ENCODE peak calls at places on chromosomes 16 and 17, in five cellular contexts. J, U, X, M and L are unnamed samples.

GRCh38 chr16:64865037-64865696 is 256.7 kb downstream of the CDH11 start:
- DNase-seq in M (no peak), J (no peak), X (no peak), U (no peak), L (no peak)

GRCh38 chr17:75496005-75496404 is 19.3 kb downstream of the CASKIN2 start:
- DNase-seq in M (no peak), U (no peak), J (no peak), X (no peak), L (no peak)

GRCh38 chr16:66918803-66919568 is at the start of gene CDH16:
- DNase-seq in U (no peak), J (no peak), X (no peak), M (no peak), L (no peak)

GRCh38 chr17:75430159-75430748 is 24.8 kb upstream of the GRB2 start:
- DNase-seq in M (no peak), X (no peak), J (no peak), U (no peak), L (no peak)

GRCh38 chr17:1298616-1299015 is 19.2 kb downstream of the TRARG1 start:
- DNase-seq in M (no peak), J (peak), X (no peak), U (no peak), L (no peak)

GRCh38 chr16:3963886-3964685 is 83.6 kb upstream of the CREBBP start:
- DNase-seq in J (peak), U (no peak), M (no peak), X (no peak), L (no peak)

GRCh38 chr16:55502801-55503366 is 6.0 kb upstream of the LPCAT2 start:
- DNase-seq in J (peak), U (peak), X (peak), M (no peak), L (no peak)

GRCh38 chr16:65121870-65122723 is at the start of gene CDH11:
- DNase-seq in M (no peak), U (peak), X (peak), J (peak), L (peak)

GRCh38 chr16:88634994-88635670 is 3.2 kb upstream of the IL17C start:
- DNase-seq in U (no peak), J (no peak), M (no peak), X (no peak), L (no peak)

GRCh38 chr17:14428640-14429029 is 127.8 kb downstream of the HS3ST3B1 start:
- DNase-seq in M (no peak), J (no peak), X (no peak), U (no peak), L (no peak)

GRCh38 chr16:85444879-85445778 is 168.0 kb upstream of the GSE1 start:
- DNase-seq in X (no peak), J (no peak), U (no peak), M (no peak), L (peak)

GRCh38 chr17:53420035-53420641 is 402.6 kb upstream of the KIF2B start:
- DNase-seq in M (no peak), X (no peak), J (no peak), U (no peak), L (no peak)

GRCh38 chr17:78886954-78887353 is 16.0 kb downstream of the CEP295NL start:
- DNase-seq in M (no peak), X (no peak), U (no peak), J (no peak), L (no peak)

GRCh38 chr17:75927286-75927922 is 13.4 kb downstream of the FBF1 start:
- DNase-seq in U (no peak), X (no peak), M (no peak), J (no peak), L (no peak)

GRCh38 chr17:33039874-33040273 is 48.2 kb downstream of the SPACA3 start:
- DNase-seq in M (no peak), X (no peak), U (no peak), J (no peak), L (no peak)

GRCh38 chr17:77741109-77741508 is 217.4 kb upstream of the TNRC6C start:
- DNase-seq in J (no peak), M (no peak), X (no peak), U (no peak), L (peak)

GRCh38 chr16:30009990-30010816 is 624 bp downstream of the DOC2A start:
- DNase-seq in J (no peak), U (no peak), X (no peak), M (no peak), L (no peak)

GRCh38 chr17:4734857-4735475 is 3.7 kb downstream of the MED11 start:
- DNase-seq in J (no peak), X (no peak), M (no peak), U (no peak), L (no peak)

GRCh38 chr16:19127205-19127604 is 13.4 kb downstream of the ITPRIPL2 start:
- DNase-seq in X (no peak), U (no peak), M (peak), J (no peak), L (no peak)

GRCh38 chr17:31493656-31494155 is 102.2 kb downstream of the RAB11FIP4 start:
- DNase-seq in J (no peak), U (no peak), X (no peak), M (no peak), L (no peak)

GRCh38 chr16:71843517-71844031 is 2.2 kb upstream of the ATXN1L start:
- DNase-seq in J (no peak), U (no peak), M (no peak), X (no peak), L (no peak)

GRCh38 chr16:71846443-71846842 is 667 bp downstream of the ATXN1L start:
- DNase-seq in M (no peak), X (no peak), J (peak), U (no peak), L (no peak)

GRCh38 chr16:71847096-71847495 is 1.3 kb downstream of the ATXN1L start:
- DNase-seq in X (no peak), J (no peak), M (no peak), U (no peak), L (no peak)

GRCh38 chr16:71848622-71849021 is 2.8 kb downstream of the ATXN1L start:
- DNase-seq in J (no peak), M (no peak), X (no peak), U (no peak), L (no peak)

GRCh38 chr16:71845639-71846431 is at the start of gene ATXN1L:
- DNase-seq in J (peak), U (peak), M (peak), X (peak), L (peak)
- TF ChIP-seq EP300 in J (no peak), U (peak), M (peak), X (no peak), L (no peak)

GRCh38 chr16:79833559-79833958 is 233.0 kb upstream of the MAF start:
- DNase-seq in U (no peak), X (no peak), J (no peak), M (no peak), L (no peak)
- TF ChIP-seq EP300 in U (no peak), X (no peak), J (no peak), M (no peak), L (no peak)

GRCh38 chr17:19714542-19715411 is 1.6 kb downstream of the SLC47A2 start:
- DNase-seq in J (no peak), X (no peak), U (no peak), M (no peak), L (peak)
- TF ChIP-seq EP300 in J (no peak), X (no peak), U (no peak), M (no peak), L (no peak)

DNA sequence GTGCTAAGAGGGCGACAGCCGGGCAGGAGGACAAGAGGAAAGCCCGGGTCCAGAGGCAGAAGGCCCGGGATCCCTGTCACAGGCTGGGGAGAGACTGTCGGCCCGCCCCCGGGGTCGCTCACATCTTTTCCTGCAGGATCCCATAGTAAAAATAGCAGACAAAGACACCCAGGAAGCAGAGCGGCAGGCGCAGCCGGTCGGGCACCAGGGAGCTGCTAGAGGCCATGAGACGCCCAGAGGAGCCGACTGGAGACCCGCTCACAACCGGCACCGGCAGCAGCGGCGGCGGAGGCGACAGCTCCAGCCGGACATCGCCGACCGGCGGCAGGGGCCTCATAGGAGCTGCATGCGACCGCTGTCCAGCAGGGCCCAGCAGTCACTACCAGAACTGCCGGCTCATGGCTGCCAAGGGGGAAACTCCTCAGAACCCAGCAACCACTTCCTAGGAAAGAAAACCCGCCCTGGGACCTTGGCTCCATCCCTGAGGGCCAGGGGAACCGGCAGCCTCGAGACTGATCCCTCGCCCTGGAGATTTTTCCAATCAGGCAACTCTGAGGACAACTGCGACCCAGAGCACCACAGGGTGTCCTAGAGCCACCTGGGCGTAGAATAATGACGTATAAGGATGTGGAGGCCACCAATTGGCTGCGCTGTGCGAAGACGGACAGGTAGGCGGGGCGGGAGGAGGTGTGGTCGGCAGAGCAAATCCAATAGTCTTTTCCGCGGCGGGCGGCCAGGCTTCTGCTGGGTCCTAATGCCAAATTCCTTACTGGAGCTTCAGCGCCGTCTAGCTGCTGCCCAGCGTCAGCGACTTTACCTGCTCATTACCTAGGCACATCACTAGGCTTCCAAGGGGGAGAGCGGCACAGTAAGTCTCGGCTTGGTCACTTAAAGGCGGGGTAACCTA is at the start of gene SLC35B1:
- DNase-seq in J (peak), M (peak), U (peak), X (peak), L (peak)
- TF ChIP-seq EP300 in J (no peak), M (no peak), U (peak), X (no peak), L (no peak)

GRCh38 chr17:50944054-50944901 is 78.1 kb upstream of the TOB1 start:
- DNase-seq in X (no peak), M (no peak), U (peak), J (peak), L (peak)
- TF ChIP-seq EP300 in X (no peak), M (no peak), U (peak), J (no peak), L (no peak)

GRCh38 chr16:11604783-11605563 is 18.3 kb upstream of the LITAF start:
- DNase-seq in J (peak), M (no peak), X (no peak), U (no peak), L (no peak)
- TF ChIP-seq EP300 in J (peak), M (no peak), X (peak), U (peak), L (no peak)

GRCh38 chr17:72422204-72422504 is 301.3 kb downstream of the SOX9 start:
- DNase-seq in U (no peak), M (no peak), J (no peak), X (no peak), L (no peak)

GRCh38 chr17:72419866-72420774 is 299.3 kb downstream of the SOX9 start:
- DNase-seq in U (no peak), M (peak), J (no peak), X (no peak), L (no peak)

GRCh38 chr17:72422505-72423285 is 301.9 kb downstream of the SOX9 start:
- DNase-seq in M (peak), U (no peak), X (no peak), J (no peak), L (peak)

GRCh38 chr17:72420775-72421127 is 299.9 kb downstream of the SOX9 start:
- DNase-seq in X (no peak), M (no peak), U (no peak), J (no peak), L (no peak)

GRCh38 chr17:72421128-72422092 is 300.6 kb downstream of the SOX9 start:
- DNase-seq in X (no peak), M (peak), U (no peak), J (no peak), L (no peak)
- TF ChIP-seq EP300 in X (no peak), M (peak), U (peak), J (no peak), L (no peak)

DNA sequence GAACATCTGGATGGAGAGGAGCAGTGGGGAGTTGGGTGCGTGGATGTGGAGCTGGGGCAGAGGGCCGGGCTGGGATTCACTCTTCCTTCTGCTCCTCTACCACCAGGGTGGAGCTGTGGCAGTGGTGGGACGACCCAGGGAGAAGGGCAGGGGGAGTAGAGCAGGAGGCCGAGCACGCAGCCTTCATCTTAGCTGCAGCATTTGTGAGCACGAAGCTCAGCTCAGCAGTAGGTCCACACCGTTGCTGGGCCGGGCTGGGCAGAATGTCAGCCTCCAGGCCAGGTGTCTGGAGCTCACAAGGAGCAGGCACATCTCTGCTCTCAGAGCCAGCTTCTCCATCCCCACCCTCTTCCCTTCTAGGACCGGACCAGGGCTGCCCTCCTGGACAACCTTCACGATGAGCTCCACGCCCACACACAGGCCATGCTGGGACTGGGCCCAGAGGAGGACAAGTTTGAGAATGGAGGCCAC is 55.7 kb downstream of the OR1D5 start:
- DNase-seq in X (no peak), U (no peak), J (peak), M (no peak), L (no peak)
- TF ChIP-seq EP300 in X (no peak), U (no peak), J (no peak), M (no peak), L (no peak)

GRCh38 chr16:588889-589657 is 793 bp upstream of the RAB40C start:
- DNase-seq in M (peak), J (peak), U (peak), X (peak), L (peak)
- TF ChIP-seq EP300 in M (no peak), J (no peak), U (peak), X (no peak), L (no peak)